ENCODE peak calls at places on chromosomes 5 and 9, in eight cellular contexts. M is NCI-H1105; V is activated effector memory CD4-positive, alpha-beta T cell treated with Interleukin-2 at 50 U/mL for 16 hours; N is heart left ventricle; E is stimulated activated CD4-positive, alpha-beta T cell treated with anti-CD3 and anti-CD28 coated beads, Interleukin-1b, Interleukin-23, amount 100 ng/mL, for 48 hours; A is WTC11; P is thyroid gland; T is MCF 10A. G is an unnamed sample.

GRCh38 chr9:22165144-22165543 is 156.0 kb upstream of the CDKN2B start:
- DNase-seq in E (no peak), M (no peak), N (no peak), A (no peak), T (no peak), P (no peak), V (no peak), G (no peak)

GRCh38 chr9:73237140-73237539 is 85.5 kb downstream of the ANXA1 start:
- DNase-seq in P (no peak), N (no peak), A (no peak), M (no peak), E (no peak), V (no peak), T (no peak), G (no peak)

GRCh38 chr5:19314840-19315239 is 673.2 kb downstream of the CDH18 start:
- DNase-seq in N (no peak), V (no peak), E (no peak), T (peak), A (no peak), M (no peak), P (no peak), G (no peak)

GRCh38 chr5:131186561-131187256 is 16.0 kb downstream of the LYRM7 start:
- DNase-seq in N (no peak), T (peak), A (no peak), M (no peak), P (no peak), E (no peak), V (no peak), G (no peak)

GRCh38 chr5:72955143-72955767 is 586 bp upstream of the FCHO2 start:
- DNase-seq in N (peak), M (no peak), E (no peak), V (no peak), T (no peak), A (peak), P (no peak), G (no peak)

GRCh38 chr9:34139477-34140146 is 13.1 kb upstream of the DCAF12 start:
- DNase-seq in A (no peak), T (peak), E (no peak), N (peak), P (peak), V (no peak), M (no peak), G (peak)

GRCh38 chr9:34072410-34072809 is 23.7 kb upstream of the UBAP2 start:
- DNase-seq in T (peak), N (no peak), P (peak), A (no peak), M (no peak), E (no peak), V (no peak), G (no peak)

GRCh38 chr5:92552206-92553160 is 1028.5 kb downstream of the NR2F1-AS1 start:
- DNase-seq in V (no peak), E (no peak), P (no peak), N (no peak), M (no peak), T (peak), A (no peak), G (no peak)

GRCh38 chr9:122370869-122371467 is at the start of gene PTGS1:
- DNase-seq in M (no peak), P (peak), A (peak), T (peak), V (no peak), E (no peak), N (peak), G (peak)

GRCh38 chr5:16666861-16667481 is 50.2 kb upstream of the RETREG1 start:
- DNase-seq in N (peak), M (peak), A (no peak), V (no peak), T (peak), E (no peak), P (no peak), G (peak)

GRCh38 chr5:180323929-180324632 is 29.1 kb downstream of the GFPT2 start:
- DNase-seq in A (no peak), E (no peak), T (peak), P (peak), M (no peak), N (no peak), V (no peak), G (peak)